ENCODE peak calls at places on chromosomes 13 and 19, in four cellular contexts. K is GM12878, U is HepG2, J is SK-N-SH. Q is an unnamed sample.

GRCh38 chr13:31168736-31169135 is 7.0 kb upstream of the HSPH1 start:
- DNase-seq in K (no peak), U (no peak), J (no peak), Q (no peak)

GRCh38 chr19:49231389-49231788 is 73.8 kb downstream of the TRPM4 start:
- DNase-seq in K (peak), U (no peak), J (no peak), Q (no peak)

GRCh38 chr19:33813391-33814101 is 16.9 kb downstream of the KCTD15 start:
- DNase-seq in K (no peak), U (no peak), J (peak), Q (no peak)

GRCh38 chr13:41457589-41458186 is 338 bp downstream of the RGCC start:
- DNase-seq in K (no peak), U (no peak), J (peak), Q (peak)

GRCh38 chr19:55406869-55407624 is 541 bp downstream of the UBE2S start:
- DNase-seq in K (no peak), U (no peak), J (peak), Q (peak)

GRCh38 chr19:45939792-45940514 is 25.4 kb upstream of the NANOS2 start:
- DNase-seq in K (no peak), U (no peak), J (no peak), Q (no peak)

GRCh38 chr13:64263285-64263684 is 2847.6 kb upstream of the PCDH20 start:
- DNase-seq in K (no peak), U (no peak), J (no peak), Q (no peak)

GRCh38 chr13:114148521-114148855 is 16.1 kb upstream of the RASA3 start:
- DNase-seq in K (peak), U (no peak), J (peak), Q (no peak)

GRCh38 chr19:41861846-41862245 is 1.8 kb downstream of the RPS19 start:
- DNase-seq in K (no peak), U (no peak), J (no peak), Q (no peak)

GRCh38 chr13:112923962-112924361 is 45.1 kb upstream of the MCF2L start:
- DNase-seq in K (no peak), U (no peak), J (no peak), Q (no peak)

GRCh38 chr13:95620498-95621140 is 23.9 kb downstream of the DZIP1 start:
- DNase-seq in K (no peak), U (no peak), J (no peak), Q (no peak)
- TF ChIP-seq MXI1 in K (no peak), U (no peak), J (no peak), Q (no peak)

GRCh38 chr13:66926200-66926850 is 303.8 kb downstream of the PCDH9 start:
- DNase-seq in K (no peak), U (no peak), J (no peak), Q (no peak)

GRCh38 chr13:66926851-66927524 is 303.1 kb downstream of the PCDH9 start:
- DNase-seq in K (no peak), U (no peak), J (no peak), Q (no peak)

GRCh38 chr13:66922444-66922843 is 307.7 kb downstream of the PCDH9 start:
- DNase-seq in K (no peak), U (no peak), J (no peak), Q (no peak)

DNA sequence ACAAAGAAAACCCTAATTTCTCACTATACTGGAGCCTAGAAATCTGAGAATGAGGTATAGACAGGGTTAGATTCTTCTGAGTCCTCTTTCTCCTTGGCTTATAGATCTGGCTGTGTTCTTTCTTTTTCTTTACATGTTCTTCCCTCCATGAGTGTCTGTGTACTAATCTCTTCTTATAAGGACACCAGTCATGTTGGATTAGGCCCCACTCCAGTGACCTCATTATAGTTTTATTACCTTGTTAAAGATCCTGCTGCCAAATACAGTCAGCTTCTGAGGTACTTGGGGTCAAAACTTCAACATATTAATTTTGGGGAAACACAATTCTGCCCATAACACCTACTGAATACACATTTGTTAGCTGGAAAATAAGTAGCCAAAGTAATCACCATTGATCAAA is 302.6 kb downstream of the PCDH9 start:
- DNase-seq in K (no peak), U (no peak), J (no peak), Q (no peak)
- TF ChIP-seq REST in K (no peak), U (no peak), J (no peak), Q (no peak)

GRCh38 chr13:84910423-84910822 is 888.8 kb downstream of the SLITRK6 start:
- DNase-seq in K (no peak), U (no peak), J (no peak), Q (no peak)
- TF ChIP-seq EP300 in K (no peak), U (no peak), J (peak), Q (no peak)

DNA sequence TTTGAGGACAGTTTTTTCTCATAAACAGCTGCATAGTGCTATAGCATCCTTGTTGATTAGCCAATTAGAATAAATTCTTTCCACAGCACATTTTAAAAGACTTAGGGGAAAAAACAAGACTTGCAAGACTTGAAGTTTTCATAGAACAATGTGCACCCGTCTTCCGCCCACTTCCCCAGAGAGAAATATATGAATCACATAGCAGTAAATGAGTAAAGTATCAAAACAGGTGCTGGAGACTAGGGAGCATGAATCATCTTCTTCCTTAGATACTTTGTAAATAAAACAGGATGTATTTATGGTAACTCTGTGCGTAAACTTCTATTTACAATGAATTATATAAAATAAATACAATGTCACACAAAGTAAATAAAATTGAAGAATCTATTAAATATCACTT is 75.1 kb downstream of the COL4A2 start:
- DNase-seq in K (no peak), U (no peak), J (no peak), Q (no peak)
- TF ChIP-seq MXI1 in K (no peak), U (no peak), J (no peak), Q (no peak)

DNA sequence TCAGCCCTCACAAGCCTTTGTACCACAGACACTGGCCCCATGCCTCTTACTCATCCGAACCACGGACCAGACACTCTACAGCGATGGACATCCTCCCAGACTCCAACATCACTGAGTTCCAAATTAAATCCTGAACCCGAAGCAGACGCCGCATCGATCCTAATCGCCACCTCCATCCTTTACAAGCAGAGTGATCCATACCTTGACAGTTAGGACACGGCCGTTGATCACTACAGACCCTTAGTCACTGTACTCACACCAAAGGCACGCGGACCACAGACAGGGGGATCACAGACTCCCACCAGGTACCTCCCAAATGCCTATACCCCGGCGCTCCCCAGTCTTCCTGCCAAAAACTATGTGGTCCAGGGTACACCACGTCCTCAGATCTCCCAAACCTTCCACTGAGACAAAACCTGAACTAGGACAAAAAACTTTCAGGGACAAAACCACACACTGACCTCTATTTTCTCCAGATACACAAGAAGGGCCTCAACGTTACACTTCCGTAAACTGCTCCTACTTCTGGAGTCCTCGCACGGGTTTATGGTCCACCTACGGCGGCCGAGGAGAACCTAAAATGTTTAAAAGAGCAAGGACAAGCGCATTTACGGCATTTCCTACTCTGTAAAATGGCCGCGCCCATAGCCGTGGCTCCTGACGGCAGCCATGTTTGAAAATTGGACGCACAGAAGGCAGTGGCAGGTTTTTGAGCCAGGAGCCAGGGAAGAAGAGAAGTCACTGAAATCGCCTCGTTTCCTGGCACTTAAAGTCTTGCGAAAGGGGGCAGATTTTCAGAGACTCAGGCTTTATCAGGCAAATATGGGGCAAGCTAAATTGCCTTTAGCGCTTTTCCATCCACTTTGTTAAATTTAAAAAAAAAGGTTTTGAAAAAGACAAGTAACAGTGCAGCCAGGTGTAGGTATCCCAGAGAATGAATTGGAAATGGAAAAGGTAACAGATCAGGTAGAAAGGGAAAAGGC is at the start of gene ZNF350:
- DNase-seq in K (peak), U (peak), J (peak), Q (peak)
- TF ChIP-seq REST in K (no peak), U (no peak), J (peak), Q (no peak)

GRCh38 chr13:86002921-86003488 is 203.8 kb upstream of the SLITRK6 start:
- DNase-seq in K (no peak), U (no peak), J (no peak), Q (no peak)
- TF ChIP-seq EP300 in K (no peak), U (no peak), J (no peak), Q (no peak)

GRCh38 chr19:2032296-2032941 is 16.9 kb upstream of the BTBD2 start:
- DNase-seq in K (no peak), U (no peak), J (peak), Q (no peak)
- TF ChIP-seq MXI1 in K (no peak), U (no peak), J (peak), Q (no peak)

DNA sequence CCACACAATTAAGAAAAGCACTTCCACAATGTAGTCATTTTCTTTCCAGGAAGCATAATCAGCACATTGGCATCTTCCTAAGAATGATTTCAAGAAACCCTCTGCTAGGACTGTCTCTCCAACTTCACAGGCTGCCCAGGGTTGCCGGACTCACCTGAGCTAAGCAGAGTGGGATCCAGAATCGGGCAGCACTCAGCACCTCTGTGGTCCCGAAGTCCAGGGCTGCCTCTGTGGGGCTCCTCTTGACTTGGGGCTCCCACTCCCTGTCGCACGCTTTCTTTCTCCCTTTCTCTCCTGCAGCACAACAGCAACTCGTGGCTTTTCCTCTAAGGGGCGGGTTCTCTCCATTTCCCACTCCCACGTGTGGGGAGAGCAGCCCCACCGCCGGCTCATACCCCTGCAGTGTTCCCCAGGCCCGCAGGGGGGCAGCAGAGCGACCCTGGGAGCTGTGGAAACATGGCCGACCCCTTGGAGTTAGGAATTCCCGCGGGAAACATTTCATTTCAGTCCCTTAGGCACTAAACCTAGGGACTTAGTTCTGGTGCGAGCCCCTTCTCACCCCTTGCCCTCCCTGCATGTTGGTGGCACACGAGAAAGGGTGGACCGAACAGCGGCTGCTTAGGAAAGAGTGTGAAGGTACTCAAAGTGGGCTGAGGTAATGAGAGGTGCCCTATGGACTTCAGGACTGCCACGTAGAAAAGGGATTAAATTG is at the start of gene TMEM272:
- DNase-seq in K (no peak), U (peak), J (peak), Q (peak)
- TF ChIP-seq REST in K (no peak), U (no peak), J (no peak), Q (no peak)

GRCh38 chr13:66933527-66933926 is 296.6 kb downstream of the PCDH9 start:
- DNase-seq in K (no peak), U (no peak), J (no peak), Q (no peak)
- TF ChIP-seq EP300 in K (no peak), U (no peak), J (no peak), Q (no peak)

DNA sequence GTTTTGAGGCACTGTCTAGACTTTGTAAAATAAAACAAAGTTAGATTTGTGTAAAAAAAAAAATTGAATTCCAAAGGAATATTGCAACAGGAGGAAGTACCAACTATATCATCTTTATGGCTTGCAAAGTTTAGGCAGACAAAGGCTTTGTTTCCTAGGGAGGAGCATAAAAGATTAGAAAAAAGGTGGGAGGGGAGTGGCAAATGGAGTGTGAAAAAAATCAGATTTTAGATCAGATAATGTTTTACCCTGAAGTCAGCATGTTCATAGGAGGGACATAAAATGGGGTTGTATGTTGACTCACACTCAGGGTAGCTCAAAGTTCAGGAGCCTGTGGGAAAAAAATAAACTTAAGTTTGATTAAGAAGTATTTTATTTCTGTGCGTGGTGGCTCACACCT is 3.7 kb downstream of the ZNF85 start:
- DNase-seq in K (no peak), U (peak), J (no peak), Q (no peak)
- TF ChIP-seq MXI1 in K (no peak), U (no peak), J (no peak), Q (no peak)